ENCODE peak calls at places on chromosomes 2 and 18, in four cellular contexts. W is HepG2, K is SK-N-SH, N is A549. M is an unnamed sample.

GRCh38 chr2:73939419-73939818 is 12.7 kb downstream of the DGUOK start:
- DNase-seq in W (no peak), K (no peak), N (peak; percentile 26), M (no peak)

GRCh38 chr2:108701208-108701607 is 18.1 kb upstream of the RANBP2 start:
- DNase-seq in W (no peak), K (no peak), N (no peak), M (no peak)

GRCh38 chr2:97967216-97967592 is 28.5 kb downstream of the TMEM131 start:
- DNase-seq in W (no peak), K (no peak), N (no peak), M (no peak)

GRCh38 chr2:189698020-189698887 is 23.8 kb downstream of the ANKAR start:
- DNase-seq in W (peak; percentile 67), K (peak; percentile 26), N (peak; percentile 47), M (no peak)

GRCh38 chr18:4870177-4870773 is 326.8 kb downstream of the AKAIN1 start:
- DNase-seq in W (no peak), K (no peak), N (no peak), M (no peak)

GRCh38 chr2:16281451-16282330 is 341.3 kb downstream of the MYCN start:
- DNase-seq in W (peak; percentile 41), K (peak; percentile 61), N (peak; percentile 51), M (no peak)

GRCh38 chr2:97645112-97645699 is 656 bp upstream of the COX5B start:
- DNase-seq in W (no peak), K (peak; percentile 47), N (no peak), M (no peak)

GRCh38 chr18:21853020-21853419 is 112.4 kb downstream of the MIB1 start:
- DNase-seq in W (no peak), K (no peak), N (no peak), M (peak; percentile 67)

GRCh38 chr18:35750929-35751328 is 169.4 kb downstream of the GALNT1 start:
- DNase-seq in W (no peak), K (no peak), N (no peak), M (no peak)

GRCh38 chr2:106831241-106831640 is 54.7 kb downstream of the ST6GAL2 start:
- DNase-seq in W (no peak), K (no peak), N (no peak), M (no peak)

GRCh38 chr18:78151234-78151633 is 828.4 kb upstream of the SALL3 start:
- DNase-seq in W (no peak), K (no peak), N (no peak), M (no peak)

GRCh38 chr2:41966431-41966893 is 81.4 kb upstream of the PKDCC start:
- DNase-seq in W (peak; percentile 58), K (no peak), N (peak; percentile 89), M (no peak)

GRCh38 chr2:145842002-145842401 is 1322.1 kb upstream of the ZEB2 start:
- DNase-seq in W (no peak), K (no peak), N (no peak), M (no peak)

GRCh38 chr2:111897924-111898702 is at the start of gene MERTK:
- DNase-seq in W (peak; percentile 89), K (peak; percentile 99), N (peak; percentile 87), M (no peak)

GRCh38 chr2:204491528-204491927 is 53.7 kb upstream of the PARD3B start:
- DNase-seq in W (no peak), K (no peak), N (no peak), M (no peak)

GRCh38 chr2:119419065-119419464 is 12.6 kb upstream of the TMEM37 start:
- DNase-seq in W (no peak), K (no peak), N (no peak), M (no peak)

GRCh38 chr2:44268259-44268649 is 7.0 kb upstream of the SLC3A1 start:
- DNase-seq in W (no peak), K (no peak), N (peak; percentile 68), M (no peak)

GRCh38 chr2:53697686-53698085 is 69.9 kb upstream of the CHAC2 start:
- DNase-seq in W (no peak), K (no peak), N (no peak), M (no peak)

GRCh38 chr2:68103656-68104055 is 40.9 kb upstream of the C1D start:
- DNase-seq in W (no peak), K (no peak), N (no peak), M (no peak)

GRCh38 chr18:45954070-45954712 is 12.9 kb downstream of the EPG5 start:
- DNase-seq in W (no peak), K (no peak), N (peak; percentile 1), M (no peak)

GRCh38 chr18:13245481-13246000 is 27.0 kb downstream of the LDLRAD4 start:
- DNase-seq in W (no peak), K (no peak), N (no peak), M (no peak)

GRCh38 chr18:29181151-29181901 is 1004.4 kb upstream of the CDH2 start:
- DNase-seq in W (no peak), K (no peak), N (peak; percentile 15), M (no peak)

GRCh38 chr18:75544496-75544895 is 117.0 kb upstream of the SMIM21 start:
- DNase-seq in W (no peak), K (no peak), N (no peak), M (no peak)

GRCh38 chr2:60053791-60054190 is 499.7 kb downstream of the BCL11A start:
- DNase-seq in W (no peak), K (no peak), N (no peak), M (no peak)

GRCh38 chr2:23532311-23533013 is 147.5 kb downstream of the KLHL29 start:
- DNase-seq in W (no peak), K (no peak), N (no peak), M (peak; percentile 4)
- TF ChIP-seq PBX3 in W (no peak), K (no peak), N (no peak), M (no peak)

GRCh38 chr2:149648282-149649030 is 60.9 kb upstream of the MMADHC start:
- DNase-seq in W (no peak), K (no peak), N (peak; percentile 82), M (no peak)
- TF ChIP-seq PBX3 in W (no peak), K (peak; percentile 96), N (no peak), M (no peak)

GRCh38 chr2:116094196-116094595 is 1651.8 kb downstream of the DPP10 start:
- DNase-seq in W (no peak), K (peak; percentile 15), N (no peak), M (no peak)
- TF ChIP-seq PBX3 in W (no peak), K (no peak), N (no peak), M (no peak)

GRCh38 chr2:222754324-222754723 is 82.9 kb downstream of the MOGAT1 start:
- DNase-seq in W (no peak), K (no peak), N (no peak), M (no peak)

GRCh38 chr2:222752731-222753130 is 81.3 kb downstream of the MOGAT1 start:
- DNase-seq in W (no peak), K (no peak), N (no peak), M (no peak)

GRCh38 chr2:222753251-222753824 is 81.9 kb downstream of the MOGAT1 start:
- DNase-seq in W (no peak), K (peak; percentile 29), N (no peak), M (no peak)

GRCh38 chr2:222756951-222757645 is 85.6 kb downstream of the MOGAT1 start:
- DNase-seq in W (no peak), K (no peak), N (peak; percentile 51), M (no peak)

GRCh38 chr2:222756362-222756831 is 84.9 kb downstream of the MOGAT1 start:
- DNase-seq in W (peak; percentile 35), K (no peak), N (no peak), M (no peak)
- TF ChIP-seq PBX3 in W (no peak), K (no peak), N (no peak), M (no peak)

DNA sequence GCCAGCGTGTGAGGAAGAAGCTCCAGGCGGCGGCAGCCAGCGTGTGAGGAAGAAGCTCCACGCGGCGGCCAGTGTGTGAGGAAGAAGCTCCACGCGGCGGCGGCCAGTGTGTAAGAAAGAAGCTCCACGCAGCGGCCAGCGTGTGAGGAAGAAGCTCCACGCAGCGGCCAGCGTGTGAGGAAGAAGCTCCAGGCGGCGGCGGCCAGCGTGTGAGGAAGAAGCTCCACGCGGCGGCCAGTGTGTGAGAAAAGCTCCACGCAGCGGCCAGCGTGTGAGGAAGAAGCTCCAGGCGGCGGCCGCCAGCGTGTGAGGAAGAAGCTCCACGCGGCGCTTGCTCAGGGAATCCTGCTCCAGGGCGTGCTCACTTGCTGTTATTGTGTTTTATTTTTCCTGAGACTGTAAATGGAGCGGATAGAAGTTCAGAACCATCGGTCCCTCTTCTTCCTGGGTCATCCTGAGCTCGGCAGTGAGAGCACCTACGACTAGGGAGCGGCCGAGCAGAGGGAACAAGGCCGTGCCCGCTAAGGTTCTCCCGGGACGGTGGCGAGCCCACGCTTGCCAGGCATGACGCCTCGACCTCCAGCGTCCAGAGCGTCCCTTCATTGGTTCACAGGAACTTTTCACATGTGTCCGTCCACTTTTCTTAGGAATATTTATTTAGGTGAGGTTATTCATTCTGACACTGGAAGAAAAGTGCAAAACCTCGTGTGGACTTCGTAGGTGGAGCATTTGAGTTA is 94.2 kb downstream of the TMEM18 start:
- DNase-seq in W (no peak), K (no peak), N (no peak), M (no peak)
- TF ChIP-seq PBX3 in W (no peak), K (no peak), N (no peak), M (no peak)

GRCh38 chr2:231351648-231352047 is 43.9 kb upstream of the B3GNT7 start:
- DNase-seq in W (no peak), K (no peak), N (no peak), M (no peak)

GRCh38 chr2:231348173-231348572 is 47.3 kb upstream of the B3GNT7 start:
- DNase-seq in W (peak; percentile 28), K (no peak), N (peak; percentile 44), M (no peak)

GRCh38 chr2:231347081-231347480 is 48.4 kb upstream of the B3GNT7 start:
- DNase-seq in W (no peak), K (peak; percentile 68), N (no peak), M (no peak)

GRCh38 chr2:231344851-231345250 is 50.7 kb upstream of the B3GNT7 start:
- DNase-seq in W (no peak), K (no peak), N (no peak), M (no peak)

DNA sequence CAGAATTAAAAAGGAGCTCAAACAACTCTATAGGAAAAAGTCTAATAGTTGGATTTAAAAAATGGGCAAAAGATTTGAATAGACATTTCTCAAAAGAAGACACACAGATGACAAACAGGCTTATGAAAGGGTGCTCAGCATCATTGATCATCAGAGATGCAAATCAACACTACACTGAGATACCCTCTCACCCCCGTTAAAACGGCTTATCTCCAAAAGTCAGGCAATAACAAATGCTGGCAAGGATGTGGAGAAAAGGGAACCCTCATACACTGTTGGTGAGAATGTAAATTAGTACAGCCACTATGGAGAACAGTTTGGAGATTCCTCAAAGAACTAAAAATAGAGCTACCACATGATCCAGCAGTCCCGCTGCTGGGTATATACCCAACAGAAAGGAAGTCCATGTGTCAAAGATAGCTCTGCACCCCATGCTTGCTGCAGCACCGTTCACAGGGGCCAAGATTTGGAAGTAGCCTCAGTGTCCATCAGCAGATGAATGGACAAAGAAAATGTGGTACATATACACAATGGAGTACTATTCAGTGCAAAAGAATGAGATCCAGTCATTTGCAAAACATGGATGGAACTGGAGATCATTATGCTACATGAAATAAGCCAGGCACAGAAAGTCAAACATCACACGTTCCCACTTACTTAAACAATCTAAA is 46.7 kb upstream of the B3GNT7 start:
- DNase-seq in W (no peak), K (no peak), N (no peak), M (no peak)
- TF ChIP-seq PBX3 in W (no peak), K (no peak), N (no peak), M (no peak)

GRCh38 chr2:101902169-101902568 is 89.6 kb upstream of the IL1R2 start:
- DNase-seq in W (no peak), K (no peak), N (no peak), M (no peak)
- TF ChIP-seq PBX3 in W (no peak), K (no peak), N (no peak), M (no peak)

M was measured in GM12878.